ENCODE peak calls at places on chromosomes 7 and 10, in eight cellular contexts. P is IMR-90, T is psoas muscle, V is heart left ventricle, B is heart right ventricle, U is tibial artery, G is ovary, H is HAP-1. W is an unnamed sample. For H3K4me1, the result is how much of the 10 kb centered on the place peaks cover.

GRCh38 chr7:131285558-131285957 is 42.1 kb upstream of the MKLN1 start:
- DNase-seq in H (peak), P (no peak), U (peak), V (no peak), B (no peak), T (peak), G (no peak), W (peak)

GRCh38 chr7:158638001-158638400 is 50.4 kb upstream of the PTPRN2 start:
- DNase-seq in P (no peak), V (no peak), U (no peak), T (no peak), H (no peak), B (no peak), G (no peak), W (no peak)

GRCh38 chr7:74306737-74307469 is 17.7 kb downstream of the CLIP2 start:
- DNase-seq in H (peak), T (peak), P (peak), G (peak), V (peak), B (peak), U (peak), W (no peak)

GRCh38 chr7:46129831-46130230 is 208.8 kb upstream of the IGFBP3 start:
- DNase-seq in U (no peak), V (no peak), G (no peak), T (no peak), H (peak), B (no peak), P (no peak), W (no peak)

GRCh38 chr7:116571037-116571436 is 46.2 kb downstream of the CAV1 start:
- DNase-seq in G (no peak), U (no peak), H (no peak), P (peak), T (no peak), B (no peak), V (no peak), W (no peak)

GRCh38 chr7:129616530-129616929 is 5.0 kb downstream of the NRF1 start:
- DNase-seq in U (no peak), H (no peak), P (no peak), B (no peak), V (no peak), G (no peak), T (no peak), W (no peak)

GRCh38 chr7:132564090-132564489 is 12.2 kb downstream of the PLXNA4 start:
- DNase-seq in G (no peak), H (no peak), P (no peak), U (no peak), T (no peak), V (no peak), B (no peak), W (no peak)

GRCh38 chr10:59682986-59683937 is 26.4 kb downstream of the SLC16A9 start:
- DNase-seq in G (no peak), B (no peak), H (no peak), V (no peak), T (no peak), P (no peak), U (no peak), W (no peak)

GRCh38 chr10:62224606-62225005 is 44.0 kb downstream of the RTKN2 start:
- DNase-seq in B (no peak), T (no peak), H (no peak), G (no peak), V (no peak), P (peak), U (no peak), W (no peak)

GRCh38 chr10:93599335-93599734 is 1.7 kb downstream of the RBP4 start:
- DNase-seq in P (no peak), U (no peak), T (no peak), G (no peak), B (no peak), H (no peak), V (no peak), W (no peak)

GRCh38 chr10:93512565-93512964 is 16.2 kb downstream of the CEP55 start:
- DNase-seq in P (peak), G (no peak), T (no peak), U (no peak), V (no peak), H (no peak), B (no peak), W (no peak)

GRCh38 chr10:106519376-106520035 is 645.0 kb downstream of the SORCS1 start:
- DNase-seq in H (no peak), U (no peak), V (no peak), B (no peak), G (no peak), P (peak), T (no peak), W (no peak)

GRCh38 chr10:119502214-119502613 is 40.3 kb downstream of the RGS10 start:
- DNase-seq in G (no peak), V (no peak), U (no peak), B (no peak), H (no peak), P (no peak), T (no peak), W (no peak)

GRCh38 chr7:24504040-24504439 is 69.2 kb upstream of the PALS2 start:
- DNase-seq in G (no peak), H (no peak), T (no peak), U (no peak), B (no peak), V (no peak), P (no peak), W (no peak)

GRCh38 chr10:120508966-120509365 is 51.9 kb downstream of the PLPP4 start:
- DNase-seq in H (no peak), P (no peak), B (no peak), V (no peak), G (no peak), T (no peak), U (no peak), W (no peak)

GRCh38 chr10:23439920-23440875 is 1.3 kb downstream of the OTUD1 start:
- DNase-seq in B (peak), G (peak), V (peak), U (peak), H (peak), T (peak), P (peak), W (no peak)

GRCh38 chr10:12434277-12434676 is 84.9 kb downstream of the CAMK1D start:
- DNase-seq in G (no peak), P (no peak), B (no peak), H (no peak), T (no peak), U (peak), V (no peak), W (no peak)

GRCh38 chr7:123770378-123770777 is 21.6 kb upstream of the WASL start:
- DNase-seq in B (no peak), U (no peak), V (no peak), H (no peak), G (no peak), T (no peak), P (no peak), W (no peak)

GRCh38 chr7:20330797-20331230 is at the start of gene ITGB8:
- DNase-seq in P (no peak), V (no peak), B (peak), G (peak), H (no peak), T (peak), U (peak), W (no peak)

GRCh38 chr7:3028071-3028766 is 15.4 kb downstream of the CARD11 start:
- DNase-seq in G (peak), T (no peak), V (no peak), U (peak), P (peak), H (no peak), B (no peak), W (peak)

GRCh38 chr7:21336743-21337142 is 91.1 kb upstream of the SP4 start:
- DNase-seq in G (no peak), U (no peak), T (no peak), H (no peak), V (no peak), P (no peak), B (no peak), W (no peak)

GRCh38 chr10:126062132-126063032 is 166.0 kb downstream of the FANK1 start:
- DNase-seq in G (peak), V (peak), H (no peak), T (peak), U (peak), P (peak), B (peak), W (peak)

GRCh38 chr10:132805599-132805998 is 19.7 kb upstream of the NKX6-2 start:
- DNase-seq in H (no peak), G (no peak), V (no peak), T (peak), U (peak), B (no peak), P (no peak), W (no peak)

GRCh38 chr7:133674079-133674478 is 421.2 kb downstream of the EXOC4 start:
- DNase-seq in H (no peak), U (no peak), B (no peak), V (no peak), G (no peak), P (no peak), T (no peak), W (no peak)

GRCh38 chr7:92366730-92367129 is 80.6 kb upstream of the GATAD1 start:
- DNase-seq in V (no peak), B (no peak), T (no peak), H (no peak), U (no peak), P (peak), G (no peak), W (no peak)

GRCh38 chr10:22087365-22087738 is 83.8 kb upstream of the DNAJC1 start:
- DNase-seq in H (no peak), U (no peak), G (no peak), P (no peak), T (no peak), V (no peak), B (no peak), W (no peak)

GRCh38 chr10:122911889-122912484 is 1.6 kb downstream of the FAM24A start:
- DNase-seq in B (peak), V (peak), T (no peak), G (no peak), U (no peak), P (peak), H (peak), W (no peak)

GRCh38 chr7:7178906-7179305 is 3.4 kb upstream of the C1GALT1 start:
- DNase-seq in H (no peak), P (no peak), T (no peak), U (no peak), V (no peak), B (no peak), G (no peak), W (no peak)

GRCh38 chr10:62885656-62886461 is 69.7 kb upstream of the EGR2 start:
- DNase-seq in B (no peak), P (peak), T (no peak), U (no peak), G (no peak), V (no peak), H (no peak), W (no peak)

GRCh38 chr10:122127943-122128342 is 139.0 kb downstream of the TACC2 start:
- DNase-seq in T (peak), U (peak), V (no peak), G (no peak), B (no peak), H (no peak), P (peak), W (peak)

GRCh38 chr7:9149499-9150082 is 716.2 kb downstream of the NXPH1 start:
- DNase-seq in B (no peak), V (no peak), H (no peak), G (no peak), P (no peak), U (no peak), T (no peak), W (no peak)

GRCh38 chr7:7122701-7123281 is 59.6 kb upstream of the C1GALT1 start:
- DNase-seq in V (no peak), T (no peak), B (no peak), H (no peak), U (no peak), G (no peak), P (peak), W (peak)

GRCh38 chr10:61447127-61447526 is 6.1 kb downstream of the TMEM26 start:
- DNase-seq in H (no peak), G (no peak), B (no peak), T (no peak), U (no peak), V (no peak), P (peak), W (no peak)

GRCh38 chr10:73827346-73828089 is 16.1 kb upstream of the NDST2 start:
- DNase-seq in U (no peak), T (no peak), B (no peak), G (no peak), H (no peak), P (no peak), V (no peak), W (no peak)

GRCh38 chr10:102268333-102268999 is 23.1 kb downstream of the GBF1 start:
- DNase-seq in U (no peak), V (no peak), G (no peak), P (peak), B (no peak), T (no peak), H (no peak), W (no peak)

GRCh38 chr10:102279104-102279503 is 33.8 kb downstream of the GBF1 start:
- DNase-seq in P (no peak), G (no peak), B (no peak), H (no peak), V (no peak), U (no peak), T (no peak), W (no peak)

GRCh38 chr10:102275343-102275742 is 30.0 kb downstream of the GBF1 start:
- DNase-seq in V (no peak), H (no peak), P (no peak), B (no peak), U (no peak), G (no peak), T (no peak), W (no peak)

GRCh38 chr10:102269017-102269416 is 23.7 kb downstream of the GBF1 start:
- DNase-seq in B (no peak), T (no peak), H (no peak), U (no peak), P (no peak), V (no peak), G (no peak), W (peak)

DNA sequence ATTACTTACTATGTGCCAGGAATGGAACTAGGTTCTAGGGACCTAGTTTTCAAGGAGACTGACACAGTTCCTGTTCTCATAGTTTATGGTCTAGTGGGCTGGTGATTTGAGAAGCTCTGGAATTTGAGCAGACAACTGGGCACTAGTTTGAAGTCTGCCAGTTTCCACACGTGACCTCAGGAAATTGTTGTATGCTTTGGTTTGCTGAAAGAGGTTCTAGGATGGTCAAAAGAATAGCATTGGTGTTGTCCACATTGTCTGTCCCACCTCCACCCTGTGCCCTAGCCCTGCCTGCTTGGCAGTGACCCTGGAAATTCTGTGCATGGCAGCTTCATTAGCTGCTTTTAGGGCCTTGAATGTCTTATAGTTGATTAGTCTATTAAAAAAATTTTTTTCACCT is 28.7 kb downstream of the GBF1 start:
- DNase-seq in B (no peak), G (no peak), T (no peak), H (no peak), P (no peak), V (no peak), U (no peak), W (no peak)
- H3K4me1 ChIP-seq in B (half or more), G (under half), T (half or more), H (under half), P (under half), V (under half), U (under half), W (half or more)

GRCh38 chr7:151014950-151015349 is 9.3 kb downstream of the ATG9B start:
- DNase-seq in V (no peak), P (no peak), B (no peak), G (no peak), U (no peak), H (no peak), T (no peak), W (peak)
- H3K4me1 ChIP-seq in V (under half), P (under half), B (half or more), G (under half), U (under half), H (under half), T (under half), W (under half)

DNA sequence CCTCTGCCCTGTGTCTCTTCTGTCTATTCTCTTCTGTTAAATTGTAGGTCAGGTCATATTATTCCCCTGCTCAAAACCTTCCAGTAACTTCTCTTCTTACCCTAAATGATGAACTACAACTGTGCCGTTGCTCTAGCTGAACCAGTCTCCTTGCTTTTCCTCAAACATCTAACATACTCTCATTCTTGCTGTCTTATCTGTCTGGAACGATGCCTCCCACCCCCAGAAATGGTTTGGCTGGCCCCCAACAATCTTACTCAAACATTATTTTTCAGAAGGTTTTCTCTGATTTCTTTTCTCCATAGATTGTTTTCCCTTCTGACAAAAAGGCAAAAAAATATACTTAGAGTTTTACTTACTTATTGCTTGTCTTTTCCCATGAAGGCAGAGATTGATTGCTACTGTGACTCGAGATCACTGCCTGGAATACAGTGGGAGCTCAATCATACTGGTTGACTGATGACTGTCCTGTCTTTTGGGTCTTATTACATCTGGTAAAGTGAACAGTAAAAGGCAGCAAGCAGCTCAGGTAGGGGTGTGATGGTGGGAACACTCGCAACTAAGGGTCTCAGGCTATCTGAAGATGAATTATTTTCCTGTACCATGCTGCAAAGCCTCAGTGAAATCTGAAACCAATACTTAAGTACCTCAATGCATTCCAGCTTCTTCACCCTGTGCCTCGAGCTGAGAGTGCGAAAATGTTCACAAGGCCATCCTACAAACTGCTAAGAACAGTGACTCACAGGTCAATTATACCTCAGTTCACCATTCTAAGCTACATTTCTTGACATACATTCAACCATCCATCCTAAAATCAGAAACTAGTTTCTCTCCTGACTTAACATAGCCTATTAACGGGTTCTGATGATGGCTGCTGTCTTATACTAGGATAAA is 67.6 kb downstream of the DNMBP start:
- DNase-seq in T (no peak), G (peak), P (peak), H (no peak), V (no peak), U (no peak), B (no peak), W (no peak)
- H3K4me1 ChIP-seq in T (under half), G (under half), P (under half), H (under half), V (under half), U (under half), B (under half), W (under half)

GRCh38 chr7:106419455-106420182 is 134.8 kb upstream of the NAMPT start:
- DNase-seq in B (no peak), T (no peak), V (no peak), U (no peak), P (no peak), G (no peak), H (no peak), W (no peak)
- H3K4me1 ChIP-seq in B (under half), T (under half), V (under half), U (under half), P (under half), G (under half), H (under half), W (under half)

DNA sequence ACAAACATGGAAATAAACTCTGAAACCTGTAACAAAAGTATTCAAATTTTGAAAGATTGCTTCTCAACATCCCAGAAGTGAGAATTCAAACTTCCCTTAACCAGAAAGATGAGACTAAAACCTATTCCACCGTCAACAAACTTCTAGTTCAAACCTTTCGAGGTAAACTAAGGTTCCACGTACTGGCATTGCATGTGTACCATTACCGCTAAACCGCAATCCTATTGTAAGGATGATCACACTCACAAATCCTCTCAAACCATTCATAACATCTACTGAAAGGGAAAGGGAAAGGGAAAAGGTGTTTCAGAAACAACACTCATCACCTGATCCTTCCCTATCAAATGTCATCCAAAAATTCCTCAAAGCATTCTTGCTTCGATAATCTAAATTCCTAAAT is 3.1 kb downstream of the SMURF1 start:
- DNase-seq in B (no peak), T (no peak), V (no peak), P (no peak), H (no peak), U (no peak), G (no peak), W (no peak)
- H3K4me1 ChIP-seq in B (half or more), T (under half), V (under half), P (under half), H (half or more), U (under half), G (under half), W (under half)

GRCh38 chr10:95327367-95327766 is 36.6 kb upstream of the PDLIM1 start:
- DNase-seq in B (peak), G (peak), V (peak), T (peak), H (no peak), U (no peak), P (peak), W (peak)

GRCh38 chr10:95329296-95329695 is 38.5 kb upstream of the PDLIM1 start:
- DNase-seq in B (no peak), P (peak), T (no peak), V (no peak), U (no peak), G (no peak), H (no peak), W (no peak)

GRCh38 chr10:95326396-95326795 is 35.6 kb upstream of the PDLIM1 start:
- DNase-seq in T (no peak), V (no peak), U (no peak), P (peak), G (no peak), B (no peak), H (no peak), W (no peak)

GRCh38 chr10:95325863-95326262 is 35.1 kb upstream of the PDLIM1 start:
- DNase-seq in G (no peak), V (no peak), U (no peak), H (no peak), B (no peak), T (no peak), P (no peak), W (no peak)

DNA sequence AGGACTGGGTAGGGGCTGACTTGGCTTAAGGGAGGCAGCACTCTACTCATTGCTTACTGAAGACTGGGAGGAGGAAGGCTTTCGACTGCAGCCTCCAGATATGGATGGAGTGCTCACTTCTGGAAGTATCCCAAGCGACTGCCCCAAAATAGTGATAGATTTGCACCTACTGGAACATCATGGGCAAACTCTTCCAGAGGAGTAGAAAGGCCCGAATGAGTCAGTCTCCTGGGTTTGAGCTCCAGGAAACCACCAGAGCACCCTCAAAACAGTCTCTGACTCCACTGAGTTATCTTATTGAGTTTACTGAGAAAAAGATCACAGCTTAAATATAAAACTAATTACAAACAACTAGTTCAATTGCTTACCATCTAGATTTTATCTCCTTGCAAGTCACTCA is 37.2 kb upstream of the PDLIM1 start:
- DNase-seq in G (no peak), U (no peak), H (no peak), T (no peak), P (no peak), V (no peak), B (no peak), W (no peak)
- H3K4me1 ChIP-seq in G (under half), U (under half), H (under half), T (under half), P (under half), V (under half), B (half or more), W (half or more)

W was measured in gastrocnemius medialis.